ENCODE peak calls at places on chromosomes 7 and 10, in four cellular contexts. X, G, U and Y are unnamed samples.

GRCh38 chr7:51430480-51431086 is 114.0 kb upstream of the COBL start:
- DNase-seq in G (peak), X (no peak), U (peak), Y (no peak)

GRCh38 chr7:24576171-24577052 is 3.2 kb downstream of the PALS2 start:
- DNase-seq in X (no peak), G (peak), U (peak), Y (no peak)

GRCh38 chr7:151838861-151839381 is 38.0 kb downstream of the PRKAG2 start:
- DNase-seq in G (no peak), U (no peak), X (peak), Y (no peak)

GRCh38 chr7:148060724-148061123 is 529.8 kb upstream of the C7orf33 start:
- DNase-seq in X (no peak), U (peak), G (no peak), Y (no peak)

GRCh38 chr10:33258951-33259350 is 75.5 kb downstream of the NRP1 start:
- DNase-seq in G (peak), U (no peak), X (no peak), Y (no peak)

GRCh38 chr7:43072530-43072929 is 39.9 kb upstream of the HECW1 start:
- DNase-seq in U (no peak), G (no peak), X (no peak), Y (no peak)

GRCh38 chr7:25431956-25432355 is 203.7 kb upstream of the NPVF start:
- DNase-seq in X (no peak), U (no peak), G (no peak), Y (no peak)

GRCh38 chr10:104339469-104340098 is 1.3 kb upstream of the ITPRIP start:
- DNase-seq in G (no peak), X (peak), U (no peak), Y (no peak)

GRCh38 chr7:4893929-4894475 is 10.5 kb upstream of the RADIL start:
- DNase-seq in G (no peak), X (no peak), U (no peak), Y (no peak)

GRCh38 chr7:140375808-140376730 is 22.3 kb downstream of the SLC37A3 start:
- DNase-seq in U (no peak), X (no peak), G (no peak), Y (no peak)

GRCh38 chr7:135147341-135147898 is 452 bp upstream of the TMEM140 start:
- DNase-seq in U (peak), G (no peak), X (no peak), Y (no peak)

GRCh38 chr7:139032473-139032872 is 3.4 kb downstream of the ZC3HAV1L start:
- DNase-seq in X (no peak), U (no peak), G (no peak), Y (no peak)

GRCh38 chr10:12919574-12919973 is 81.9 kb downstream of the CCDC3 start:
- DNase-seq in U (no peak), G (no peak), X (no peak), Y (no peak)
- TF ChIP-seq CTCF in U (no peak), G (no peak), X (no peak), Y (no peak)

DNA sequence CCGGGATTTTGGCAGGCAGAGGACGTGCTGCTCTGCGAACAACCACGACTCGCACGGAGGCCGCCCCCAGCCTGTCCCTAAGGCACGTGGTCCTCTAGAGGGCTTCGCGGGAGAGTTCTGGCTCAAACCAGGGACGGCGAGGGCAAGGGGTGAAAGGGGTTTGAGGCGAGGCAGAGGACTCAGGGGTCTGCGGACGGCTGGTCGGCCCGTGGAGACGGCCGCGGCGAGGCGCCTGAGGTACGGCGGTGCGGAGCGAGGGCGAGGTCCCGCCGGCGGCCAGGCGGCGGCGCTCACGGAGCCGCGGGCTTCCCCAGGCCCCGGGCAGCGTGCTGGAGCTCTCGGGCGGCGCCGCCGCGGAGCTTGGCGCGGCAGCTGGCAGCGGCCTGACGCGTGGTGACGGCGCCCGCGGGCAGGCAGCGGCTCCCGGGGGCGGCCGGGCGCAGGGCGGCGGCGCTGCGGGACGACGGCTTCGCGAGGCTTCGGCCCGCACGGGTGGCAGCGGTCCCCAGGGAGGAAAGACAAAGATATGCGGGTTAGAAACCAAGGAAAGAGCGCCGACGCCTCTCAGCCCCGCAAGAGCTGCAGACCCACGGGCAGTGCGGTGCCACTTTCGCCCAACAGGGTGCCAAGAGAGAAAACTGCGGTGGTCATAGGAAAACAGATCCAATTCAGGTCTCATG is 44.8 kb downstream of the ZNF800 start:
- DNase-seq in G (peak), U (peak), X (peak), Y (peak)
- TF ChIP-seq CTCF in G (peak), U (peak), X (no peak), Y (peak)

DNA sequence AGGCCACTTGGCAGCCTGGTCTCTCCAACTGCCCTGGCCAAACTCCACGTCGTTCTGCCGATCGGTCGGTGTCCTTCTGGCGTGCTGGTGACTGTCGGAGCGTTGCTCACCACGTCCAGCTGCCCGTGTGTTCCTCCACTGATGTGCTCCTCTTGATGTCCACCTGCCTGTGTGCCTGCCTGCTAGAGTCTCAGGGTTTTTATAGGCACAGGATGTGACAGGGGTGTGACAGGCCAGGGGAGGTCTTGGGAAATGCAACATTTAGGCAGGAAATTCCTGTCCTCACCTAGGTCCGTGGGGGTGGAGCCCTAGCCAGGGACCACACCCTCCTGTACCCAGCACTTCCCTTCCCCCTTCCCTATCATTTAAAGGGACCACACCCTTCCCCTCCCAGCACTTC is 25.2 kb upstream of the CFAP46 start:
- DNase-seq in U (no peak), G (no peak), X (no peak), Y (peak)
- TF ChIP-seq CTCF in U (no peak), G (no peak), X (no peak), Y (no peak)

DNA sequence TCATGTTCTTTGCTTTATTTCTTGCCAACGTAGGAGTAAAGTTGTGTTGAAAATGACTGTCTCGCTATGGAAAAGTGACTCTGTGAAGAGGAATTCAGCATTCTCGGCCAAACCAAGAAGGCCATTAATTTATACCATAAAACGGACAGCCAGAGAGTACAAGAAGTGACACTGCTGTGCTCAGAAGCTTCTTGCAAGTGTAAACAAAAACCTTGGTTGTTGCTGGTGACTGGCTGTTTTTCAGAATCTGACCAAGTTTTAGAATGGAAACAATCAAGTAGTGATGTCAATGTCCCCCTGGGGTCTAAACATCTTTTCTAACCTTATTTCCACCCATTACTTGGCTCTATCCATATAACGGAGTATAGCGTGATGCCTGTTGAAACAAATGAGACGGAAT is 201.9 kb downstream of the INHBA start:
- DNase-seq in U (no peak), X (no peak), G (no peak), Y (no peak)
- TF ChIP-seq CTCF in U (no peak), X (no peak), G (no peak), Y (no peak)

GRCh38 chr7:44854644-44855364 is 6.9 kb upstream of the H2AZ2 start:
- DNase-seq in X (no peak), G (no peak), U (no peak), Y (no peak)

GRCh38 chr7:44852590-44852989 is 4.7 kb upstream of the H2AZ2 start:
- DNase-seq in X (no peak), G (no peak), U (no peak), Y (no peak)

GRCh38 chr7:44853391-44853790 is 5.5 kb upstream of the H2AZ2 start:
- DNase-seq in G (no peak), U (no peak), X (no peak), Y (no peak)

DNA sequence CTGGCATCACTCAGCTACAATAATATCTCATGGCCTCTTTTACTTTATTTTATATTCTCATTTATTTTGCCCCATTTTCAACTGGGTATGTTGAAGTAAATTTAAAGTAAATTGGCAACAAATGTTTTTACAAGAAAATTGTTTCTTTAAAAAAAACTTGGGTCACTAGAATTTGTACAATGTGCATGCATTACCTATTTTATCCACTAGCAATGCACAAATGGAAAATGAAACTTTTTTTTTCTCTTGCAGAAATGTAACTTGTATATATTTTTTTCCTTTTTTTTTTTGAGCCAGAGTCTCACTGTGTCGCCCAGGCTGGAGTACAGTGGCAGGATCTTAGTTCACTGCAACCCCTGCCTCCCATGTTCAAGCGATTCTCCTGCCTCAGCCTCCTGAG is 10.3 kb upstream of the H2AZ2 start:
- DNase-seq in G (no peak), U (no peak), X (no peak), Y (no peak)
- TF ChIP-seq CTCF in G (peak), U (no peak), X (no peak), Y (peak)

DNA sequence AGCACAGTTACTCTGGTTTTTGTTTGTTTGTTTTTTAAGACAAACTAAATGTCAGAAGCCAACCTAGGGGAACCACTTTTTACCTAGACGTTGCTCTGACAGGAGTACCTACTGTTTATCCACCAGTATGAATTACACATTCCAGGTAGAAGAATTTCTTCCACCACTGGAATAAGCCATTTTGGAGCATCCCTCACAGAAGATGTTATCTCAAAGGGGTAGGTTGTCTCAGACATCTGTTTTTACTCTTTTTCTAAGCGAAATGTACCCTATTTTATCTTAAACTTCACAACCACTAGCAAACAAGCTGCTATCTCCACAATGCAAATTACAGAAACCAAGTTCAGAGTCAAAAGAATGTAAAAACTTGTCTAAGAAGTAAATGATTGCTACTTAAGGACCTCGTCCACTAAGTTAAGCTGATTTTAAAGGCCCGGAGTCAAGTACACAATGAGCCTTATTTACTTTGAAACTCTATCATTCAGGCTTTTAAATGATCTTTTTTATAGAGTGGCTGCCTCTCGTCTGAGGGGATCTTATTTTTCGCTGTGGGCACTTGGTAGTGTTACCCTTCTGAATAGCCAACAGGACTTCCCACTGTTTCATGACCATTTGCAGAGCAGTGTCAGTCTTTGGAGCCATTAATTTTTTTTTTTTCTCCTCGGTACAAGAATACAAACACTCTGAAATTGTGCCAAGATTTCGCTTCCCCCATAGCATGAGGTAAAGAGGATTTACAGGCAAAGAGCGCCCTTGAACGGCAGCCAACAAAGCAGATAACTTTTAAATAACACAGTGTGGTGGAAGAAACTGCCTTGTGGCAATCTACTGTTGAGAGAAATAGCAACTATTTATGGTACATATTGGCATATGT is 15.7 kb upstream of the ARMC3 start:
- DNase-seq in G (no peak), U (no peak), X (no peak), Y (no peak)
- TF ChIP-seq CTCF in G (no peak), U (no peak), X (no peak), Y (peak)

DNA sequence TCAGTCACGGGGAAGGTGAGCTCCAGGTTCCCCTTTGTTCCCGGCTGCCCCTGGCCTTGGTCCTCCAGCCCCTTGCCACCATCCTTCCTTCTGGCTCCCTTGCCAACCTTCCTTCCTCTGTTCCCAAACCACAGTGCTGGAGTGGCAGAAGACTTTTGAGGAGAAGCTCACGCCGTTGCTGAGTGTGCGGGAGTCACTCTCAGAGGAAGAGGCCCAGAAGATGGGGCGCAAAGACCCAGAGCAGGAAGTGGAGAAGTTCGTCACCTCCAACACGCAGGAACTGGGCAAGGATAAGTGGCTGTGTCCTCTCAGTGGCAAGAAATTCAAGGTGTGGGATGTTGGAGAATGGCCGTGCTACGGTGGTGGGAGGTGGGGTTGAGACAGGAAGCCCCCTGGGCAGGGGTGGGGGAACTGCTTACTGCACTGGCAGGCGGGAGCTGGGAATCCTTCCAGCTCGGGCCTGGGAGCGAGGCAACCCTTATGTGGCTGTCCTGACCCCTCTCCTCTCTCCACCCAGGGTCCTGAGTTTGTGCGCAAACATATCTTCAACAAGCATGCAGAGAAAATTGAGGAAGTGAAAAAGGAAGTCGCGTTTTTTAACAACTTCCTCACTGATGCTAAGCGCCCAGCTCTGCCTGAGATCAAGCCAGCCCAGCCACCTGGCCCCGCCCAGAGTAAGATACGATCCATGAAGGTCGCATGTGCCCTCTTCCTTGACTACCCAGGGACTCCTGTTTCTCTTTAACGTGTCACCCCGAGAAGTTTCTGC is 2.1 kb downstream of the UFSP1 start:
- DNase-seq in X (no peak), U (peak), G (no peak), Y (no peak)
- TF ChIP-seq CTCF in X (no peak), U (no peak), G (no peak), Y (no peak)

DNA sequence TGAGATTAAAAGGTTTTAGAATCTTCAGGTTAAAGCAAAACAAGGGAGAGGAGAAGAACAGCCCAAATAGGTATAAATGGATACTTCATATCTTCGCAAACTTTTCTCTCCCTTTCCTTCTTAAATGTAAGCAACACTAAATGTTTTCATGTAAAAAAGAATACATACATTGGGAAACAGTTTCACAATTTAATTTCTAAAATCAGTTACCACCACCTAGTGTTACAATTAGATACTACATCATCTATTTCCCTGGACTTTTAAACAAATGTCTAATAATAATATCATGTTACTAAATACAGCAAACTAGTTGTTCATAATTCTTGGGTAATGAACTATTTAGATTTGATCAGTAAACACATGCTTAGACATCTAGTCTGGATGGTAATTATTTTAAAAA is 35.8 kb downstream of the MINDY3 start:
- DNase-seq in X (no peak), U (no peak), G (no peak), Y (no peak)
- TF ChIP-seq CTCF in X (peak), U (no peak), G (peak), Y (peak)

GRCh38 chr7:30617359-30617758 is 22.7 kb downstream of the GARS1 start:
- DNase-seq in U (no peak), X (no peak), G (no peak), Y (no peak)

GRCh38 chr7:30618961-30619360 is 24.3 kb downstream of the GARS1 start:
- DNase-seq in U (no peak), X (no peak), G (no peak), Y (no peak)

GRCh38 chr7:30616318-30616717 is 21.6 kb downstream of the GARS1 start:
- DNase-seq in U (no peak), X (no peak), G (no peak), Y (no peak)

GRCh38 chr7:30613366-30614325 is 19.0 kb downstream of the GARS1 start:
- DNase-seq in U (no peak), G (no peak), X (no peak), Y (no peak)

DNA sequence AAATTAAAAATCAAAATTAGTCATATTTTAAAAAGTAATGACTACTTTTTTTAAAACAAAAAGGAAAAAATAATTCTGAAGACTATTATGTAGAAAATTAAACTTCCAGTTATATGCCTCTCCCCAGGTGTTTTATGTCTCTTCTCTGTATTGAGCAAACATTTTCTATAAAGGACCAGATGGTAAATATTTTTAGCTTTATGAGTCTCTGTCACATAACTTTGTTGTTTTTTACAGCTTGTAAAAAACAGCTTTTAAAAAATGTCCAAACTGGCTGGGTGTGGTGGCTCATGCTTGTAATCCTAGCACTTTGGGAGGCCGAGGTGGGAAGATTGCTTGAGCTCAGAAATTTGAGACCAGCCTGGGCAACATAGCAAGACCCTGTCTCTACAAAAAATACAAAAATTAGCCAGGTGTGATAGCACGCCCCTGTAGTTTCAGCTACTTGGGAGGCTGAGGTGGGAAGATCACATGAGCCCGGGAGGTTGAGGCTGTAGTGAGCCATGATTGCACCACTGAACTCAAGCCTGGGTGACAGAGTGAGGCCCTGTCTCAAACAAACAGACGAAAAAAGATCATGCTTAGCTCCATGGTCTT is 23.5 kb downstream of the GARS1 start:
- DNase-seq in U (no peak), G (no peak), X (no peak), Y (no peak)
- TF ChIP-seq CTCF in U (no peak), G (no peak), X (no peak), Y (no peak)

GRCh38 chr10:5089869-5090268 is 4.3 kb upstream of the AKR1C3 start:
- DNase-seq in X (no peak), U (no peak), G (peak), Y (no peak)
- TF ChIP-seq CTCF in X (no peak), U (no peak), G (peak), Y (peak)